ENCODE peak calls at places on chromosomes 3 and 15, in ten cellular contexts. P is transverse colon, W is HepG2, B is stomach, J is uterus, V is A549, T is heart left ventricle, Q is breast epithelium, R is adrenal gland, A is esophagus squamous epithelium. D is an unnamed sample. For H3K4me1, the result is how much of the 10 kb centered on the place peaks cover.

GRCh38 chr15:85545757-85546156 is 165.4 kb downstream of the AKAP13 start:
- DNase-seq in P (no peak), W (no peak), B (no peak), J (no peak), V (no peak), T (no peak), Q (no peak), R (no peak), A (no peak), D (no peak)

GRCh38 chr3:25906132-25906906 is 116.4 kb downstream of the OXSM start:
- DNase-seq in P (no peak), W (no peak), B (no peak), J (no peak), V (no peak), T (no peak), Q (no peak), R (no peak), A (no peak), D (no peak)

GRCh38 chr15:94280301-94280700 is 48.9 kb downstream of the MCTP2 start:
- DNase-seq in P (no peak), W (no peak), B (no peak), J (no peak), V (no peak), T (no peak), Q (no peak), R (no peak), A (no peak), D (no peak)

GRCh38 chr3:49554639-49555265 is 475 bp downstream of the BSN start:
- DNase-seq in P (peak), W (no peak), B (peak), J (no peak), V (no peak), T (peak), Q (no peak), R (peak), A (no peak), D (peak)

GRCh38 chr3:192060160-192060783 is 599.3 kb downstream of the PYDC2 start:
- DNase-seq in P (no peak), W (no peak), B (no peak), J (no peak), V (no peak), T (no peak), Q (no peak), R (no peak), A (no peak), D (no peak)

GRCh38 chr3:193225726-193226125 is 15.3 kb upstream of the PLAAT1 start:
- DNase-seq in P (no peak), W (no peak), B (no peak), J (no peak), V (no peak), T (no peak), Q (no peak), R (no peak), A (no peak), D (no peak)

GRCh38 chr3:11001020-11001657 is 8.6 kb downstream of the SLC6A1 start:
- DNase-seq in P (no peak), W (peak), B (no peak), J (no peak), V (peak), T (no peak), Q (no peak), R (peak), A (no peak), D (no peak)

GRCh38 chr3:146371902-146372301 is 97.5 kb downstream of the PLSCR2 start:
- DNase-seq in P (no peak), W (no peak), B (no peak), J (no peak), V (no peak), T (no peak), Q (no peak), R (no peak), A (no peak), D (no peak)

GRCh38 chr15:29089731-29090616 is 179.6 kb downstream of the NSMCE3 start:
- DNase-seq in P (no peak), W (no peak), B (no peak), J (no peak), V (no peak), T (no peak), Q (no peak), R (no peak), A (no peak), D (peak)
- TF ChIP-seq CTCF in P (no peak), W (peak), B (no peak), J (no peak), V (no peak), T (no peak), Q (no peak), R (no peak), A (no peak), D (no peak)

DNA sequence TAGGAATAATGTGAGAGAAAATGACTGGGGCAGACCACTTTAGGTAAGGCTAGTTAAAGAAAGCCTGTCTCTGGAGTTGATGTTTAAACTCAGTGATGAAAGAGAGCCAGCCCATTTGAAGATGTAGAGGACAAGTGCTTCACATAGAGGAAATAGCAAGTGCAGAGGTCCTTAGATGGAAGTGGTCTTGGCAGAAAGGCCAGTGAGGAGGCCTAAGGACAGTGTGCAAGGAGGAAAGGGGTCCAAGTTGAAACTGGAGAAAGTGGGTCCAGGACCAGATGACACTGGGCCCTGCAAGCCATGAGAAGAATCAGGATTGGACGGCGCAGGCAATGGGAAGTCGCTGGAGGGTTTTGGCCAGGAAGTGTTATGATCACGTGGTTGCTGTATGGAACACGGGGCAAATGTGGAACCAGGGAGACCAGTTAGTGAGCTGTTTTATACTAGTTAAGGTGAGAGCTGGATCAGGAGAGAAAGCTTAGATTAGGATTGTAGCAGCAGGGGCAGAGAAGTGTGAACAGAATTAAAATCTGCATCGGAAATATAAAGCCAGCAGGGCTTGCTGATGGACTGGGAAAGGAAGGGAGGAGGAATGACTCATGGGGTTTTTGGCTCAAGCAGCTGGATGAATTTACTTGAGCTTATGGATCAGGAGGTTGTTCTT is 48.0 kb upstream of the SCAANT1 start:
- DNase-seq in P (peak), W (no peak), B (peak), J (peak), V (peak), T (peak), Q (no peak), R (peak), A (no peak), D (peak)
- H3K4me1 ChIP-seq in P (under half), W (under half), B (under half), J (under half), V (under half), T (under half), Q (under half), R (under half), A (under half), D (under half)

DNA sequence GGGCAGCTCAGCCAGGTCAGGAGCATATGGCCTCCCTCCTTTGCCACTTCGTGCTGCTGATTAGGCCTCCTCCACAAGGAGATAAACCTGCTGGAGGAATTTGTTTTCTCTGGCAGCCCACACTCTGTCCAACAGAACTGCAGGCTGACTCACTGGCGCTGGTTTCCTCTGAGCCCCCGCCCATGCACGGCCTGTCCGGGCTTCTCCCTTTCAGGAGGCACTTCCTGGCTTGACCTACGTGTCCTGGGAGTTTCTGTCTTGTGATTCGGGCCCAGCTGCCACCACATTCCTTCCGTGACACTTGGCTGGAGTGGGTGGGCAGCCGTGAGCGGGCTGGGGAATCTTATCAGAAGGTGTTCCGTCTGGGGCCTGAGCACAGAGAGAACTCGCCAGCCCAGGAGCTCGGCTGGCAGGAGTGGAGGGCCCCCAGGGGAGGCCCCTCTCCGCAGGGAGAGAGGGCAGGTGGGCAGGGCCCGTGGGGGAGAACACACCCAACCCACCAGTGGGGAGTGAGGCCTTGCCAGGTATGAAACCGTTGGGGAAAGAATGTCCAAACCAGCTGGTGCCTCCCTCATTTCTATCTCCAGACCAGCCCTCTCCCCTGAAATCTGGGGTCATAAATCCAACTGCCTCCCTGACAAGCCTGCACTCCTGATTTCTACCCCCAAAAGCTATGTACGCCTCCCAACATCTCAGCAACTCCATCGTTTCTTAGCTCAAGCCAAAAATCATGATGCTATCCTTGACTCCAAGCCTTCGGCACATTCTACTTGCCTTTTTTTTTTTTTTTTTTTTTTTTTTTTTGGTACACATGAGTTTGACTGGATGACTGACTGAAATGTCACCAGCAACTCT is 110.6 kb upstream of the MEF2A start:
- DNase-seq in P (peak), W (peak), B (peak), J (peak), V (peak), T (peak), Q (peak), R (peak), A (no peak), D (peak)
- TF ChIP-seq POLR2A in P (no peak), W (no peak), B (no peak), J (no peak), V (no peak), T (no peak), Q (no peak), R (no peak), A (peak), D (no peak)

DNA sequence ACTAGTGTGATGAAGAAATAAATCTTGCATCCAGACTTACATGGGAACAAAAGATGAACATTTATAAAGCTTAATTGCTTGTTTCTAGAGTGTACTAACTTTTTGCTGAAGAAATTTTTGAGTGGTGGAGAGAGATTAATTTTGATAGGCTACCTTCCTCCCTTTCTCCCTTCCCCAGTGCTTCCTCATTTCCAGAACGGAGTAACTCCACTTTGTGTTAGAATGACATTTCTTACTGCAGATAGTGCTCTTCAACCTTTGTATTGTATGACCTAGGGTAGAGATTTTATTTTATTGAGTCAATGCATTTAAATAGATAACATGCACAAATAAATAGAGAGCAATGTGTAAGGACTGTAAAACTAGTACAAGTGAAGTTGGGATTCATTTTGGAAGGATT is 1.9 kb downstream of the ATP1B3 start:
- DNase-seq in P (no peak), W (no peak), B (no peak), J (no peak), V (no peak), T (no peak), Q (no peak), R (no peak), A (no peak), D (no peak)
- TF ChIP-seq CTCF in P (no peak), W (no peak), B (no peak), J (no peak), V (no peak), T (no peak), Q (no peak), R (no peak), A (no peak), D (no peak)

GRCh38 chr15:65577129-65577996 is 33.6 kb downstream of the INTS14 start:
- DNase-seq in P (no peak), W (no peak), B (no peak), J (no peak), V (no peak), T (no peak), Q (no peak), R (no peak), A (no peak), D (no peak)

GRCh38 chr15:65578904-65579728 is 31.8 kb downstream of the INTS14 start:
- DNase-seq in P (no peak), W (no peak), B (no peak), J (no peak), V (no peak), T (no peak), Q (no peak), R (no peak), A (no peak), D (no peak)

GRCh38 chr15:65583701-65584100 is 27.2 kb downstream of the INTS14 start:
- DNase-seq in P (peak), W (peak), B (no peak), J (no peak), V (no peak), T (no peak), Q (no peak), R (no peak), A (no peak), D (peak)

GRCh38 chr15:65579762-65580161 is 31.2 kb downstream of the INTS14 start:
- DNase-seq in P (no peak), W (no peak), B (no peak), J (no peak), V (no peak), T (no peak), Q (no peak), R (no peak), A (no peak), D (no peak)

DNA sequence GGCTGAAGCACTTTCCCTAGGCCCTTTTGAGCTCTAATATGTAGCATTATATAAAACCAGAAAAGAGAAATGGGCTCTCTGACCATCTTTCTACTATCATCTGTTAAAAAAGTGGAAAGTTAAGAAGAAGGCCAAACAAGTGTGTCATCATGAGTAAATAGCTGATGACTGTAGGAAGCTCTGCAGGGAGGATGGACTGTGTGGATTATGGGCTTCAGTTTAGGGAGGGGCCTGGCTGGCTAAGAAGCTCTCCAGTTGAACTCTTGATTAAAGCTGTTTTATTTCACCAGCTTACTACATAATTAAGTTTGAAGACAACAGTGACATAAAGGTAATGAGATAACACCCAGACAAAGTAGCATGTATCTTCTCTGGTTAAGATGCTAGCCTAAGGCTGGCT is 30.6 kb downstream of the INTS14 start:
- DNase-seq in P (no peak), W (peak), B (no peak), J (no peak), V (peak), T (no peak), Q (no peak), R (no peak), A (no peak), D (no peak)
- H3K4me1 ChIP-seq in P (under half), W (under half), B (under half), J (under half), V (under half), T (under half), Q (under half), R (half or more), A (under half), D (under half)

GRCh38 chr3:89332311-89333159 is 225.1 kb downstream of the EPHA3 start:
- DNase-seq in P (no peak), W (no peak), B (no peak), J (no peak), V (no peak), T (no peak), Q (no peak), R (no peak), A (no peak), D (no peak)

GRCh38 chr3:89340431-89340830 is 233.0 kb downstream of the EPHA3 start:
- DNase-seq in P (no peak), W (no peak), B (no peak), J (no peak), V (no peak), T (no peak), Q (no peak), R (no peak), A (no peak), D (no peak)

DNA sequence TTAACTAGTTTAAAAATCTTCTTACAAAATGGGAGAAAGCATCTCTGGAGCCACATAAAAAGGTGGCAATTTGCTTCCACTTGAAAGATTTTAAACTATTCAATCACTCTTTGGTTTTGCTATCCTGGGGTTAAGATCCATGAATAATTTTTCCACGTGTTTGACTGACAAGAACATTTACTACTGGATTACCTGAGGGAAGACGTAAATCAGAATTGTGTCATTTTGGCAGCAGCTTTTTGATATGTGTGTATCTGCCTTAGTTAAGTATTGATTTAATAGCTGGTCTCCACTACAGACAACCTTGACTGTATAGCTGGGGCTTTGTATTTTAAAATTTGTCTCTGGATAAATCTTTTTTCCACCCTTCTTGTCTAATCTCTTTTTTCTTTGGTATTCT is 228.3 kb downstream of the EPHA3 start:
- DNase-seq in P (no peak), W (no peak), B (no peak), J (no peak), V (no peak), T (no peak), Q (no peak), R (no peak), A (no peak), D (no peak)
- TF ChIP-seq POLR2A in P (no peak), W (no peak), B (no peak), J (no peak), V (no peak), T (no peak), Q (no peak), R (no peak), A (no peak), D (no peak)

DNA sequence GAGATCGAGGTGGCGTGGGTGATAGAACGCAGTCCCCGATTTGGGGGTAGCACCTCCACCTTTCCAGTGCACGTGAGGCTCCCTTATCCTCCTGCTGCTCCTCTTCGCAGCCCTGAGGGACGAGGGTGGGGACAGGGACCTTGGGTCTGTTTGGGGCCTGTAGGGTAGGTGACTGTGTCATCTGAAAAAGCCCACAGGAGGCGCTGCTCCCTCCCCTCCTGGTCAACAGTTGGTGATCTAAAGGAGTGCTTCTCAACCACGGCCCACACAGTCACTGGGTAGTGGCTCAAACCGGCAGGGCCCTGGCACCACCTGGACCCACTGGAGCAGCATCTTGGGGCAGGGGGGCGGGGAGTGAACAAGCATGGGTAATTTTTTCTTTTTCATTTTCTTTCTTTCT is 7.1 kb downstream of the LRRK1 start:
- DNase-seq in P (no peak), W (no peak), B (no peak), J (no peak), V (peak), T (no peak), Q (no peak), R (no peak), A (no peak), D (no peak)
- TF ChIP-seq CTCF in P (no peak), W (peak), B (no peak), J (no peak), V (no peak), T (no peak), Q (no peak), R (no peak), A (no peak), D (no peak)